ENCODE peak calls at places on chromosomes 13 and 19, in ten cellular contexts. H is dorsolateral prefrontal cortex; X is DND-41; G is uterus; Z is left ventricle myocardium inferior; D is breast epithelium; O is pancreas; L is mammary epithelial cell; C is tibial nerve; V is CD8-positive, alpha-beta T cell. M is an unnamed sample.
A peak's percentile ranks its signal among the peaks of the same experiment; 100 is the strongest.

GRCh38 chr13:44396295-44396962 is 22.8 kb downstream of the SERP2 start:
- DNase-seq in L (no peak), X (no peak), O (no peak), G (no peak), D (no peak), C (no peak), H (no peak), Z (no peak), V (no peak), M (no peak)

GRCh38 chr13:45331123-45331619 is 9.8 kb downstream of the TPT1 start:
- DNase-seq in X (no peak), H (no peak), C (no peak), O (no peak), V (no peak), L (peak; percentile 22), D (no peak), Z (no peak), G (no peak), M (no peak)

GRCh38 chr19:47819841-47820244 is 1.9 kb upstream of the CRX start:
- DNase-seq in G (no peak), X (no peak), L (no peak), O (no peak), Z (no peak), V (no peak), C (no peak), H (no peak), D (no peak), M (no peak)

GRCh38 chr19:54186351-54186750 is 3.0 kb downstream of the MBOAT7 start:
- DNase-seq in D (no peak), Z (no peak), H (no peak), V (no peak), X (no peak), L (no peak), G (no peak), C (no peak), O (no peak), M (no peak)

GRCh38 chr19:29293736-29294342 is 80.9 kb upstream of the UQCRFS1 start:
- DNase-seq in H (no peak), G (no peak), X (no peak), V (no peak), D (no peak), L (no peak), C (no peak), Z (no peak), O (no peak), M (no peak)

GRCh38 chr13:113398963-113399754 is 35.2 kb upstream of the GRTP1 start:
- DNase-seq in D (no peak), H (peak; percentile 52), Z (no peak), C (peak; percentile 12), L (no peak), X (no peak), V (no peak), G (no peak), O (no peak), M (peak; percentile 36)

GRCh38 chr13:94917814-94918213 is 205.5 kb upstream of the SOX21 start:
- DNase-seq in L (no peak), X (no peak), H (no peak), C (no peak), O (no peak), D (no peak), Z (no peak), G (no peak), V (no peak), M (no peak)

GRCh38 chr19:17385878-17386611 is 8.0 kb downstream of the CCDC194 start:
- DNase-seq in O (peak; percentile 49), D (peak; percentile 59), Z (peak; percentile 56), C (peak; percentile 33), L (no peak), V (peak; percentile 65), G (peak; percentile 50), H (peak; percentile 58), X (peak; percentile 75), M (peak; percentile 55)

GRCh38 chr19:15378529-15379082 is 981 bp downstream of the AKAP8 start:
- DNase-seq in O (peak; percentile 52), H (peak; percentile 54), L (peak; percentile 52), Z (peak; percentile 45), X (peak; percentile 66), V (peak; percentile 47), C (no peak), D (no peak), G (no peak), M (peak; percentile 41)

GRCh38 chr13:99029576-99029975 is 51.7 kb upstream of the DOCK9 start:
- DNase-seq in Z (no peak), C (no peak), X (no peak), G (no peak), L (no peak), H (no peak), D (no peak), V (no peak), O (no peak), M (no peak)

GRCh38 chr19:7716762-7717161 is 14.8 kb upstream of the FCER2 start:
- DNase-seq in H (no peak), C (no peak), G (no peak), L (no peak), X (no peak), V (no peak), D (no peak), Z (no peak), O (no peak), M (no peak)

GRCh38 chr19:34253711-34254551 is 423 bp upstream of the GARRE1 start:
- DNase-seq in L (no peak), O (peak; percentile 86), H (peak; percentile 91), C (no peak), V (no peak), G (peak; percentile 83), X (peak; percentile 83), Z (peak; percentile 88), D (peak; percentile 77), M (no peak)

GRCh38 chr13:39035799-39036198 is 2.1 kb downstream of the PROSER1 start:
- DNase-seq in C (no peak), Z (no peak), V (no peak), L (no peak), G (no peak), D (no peak), X (no peak), H (no peak), O (no peak), M (no peak)

DNA sequence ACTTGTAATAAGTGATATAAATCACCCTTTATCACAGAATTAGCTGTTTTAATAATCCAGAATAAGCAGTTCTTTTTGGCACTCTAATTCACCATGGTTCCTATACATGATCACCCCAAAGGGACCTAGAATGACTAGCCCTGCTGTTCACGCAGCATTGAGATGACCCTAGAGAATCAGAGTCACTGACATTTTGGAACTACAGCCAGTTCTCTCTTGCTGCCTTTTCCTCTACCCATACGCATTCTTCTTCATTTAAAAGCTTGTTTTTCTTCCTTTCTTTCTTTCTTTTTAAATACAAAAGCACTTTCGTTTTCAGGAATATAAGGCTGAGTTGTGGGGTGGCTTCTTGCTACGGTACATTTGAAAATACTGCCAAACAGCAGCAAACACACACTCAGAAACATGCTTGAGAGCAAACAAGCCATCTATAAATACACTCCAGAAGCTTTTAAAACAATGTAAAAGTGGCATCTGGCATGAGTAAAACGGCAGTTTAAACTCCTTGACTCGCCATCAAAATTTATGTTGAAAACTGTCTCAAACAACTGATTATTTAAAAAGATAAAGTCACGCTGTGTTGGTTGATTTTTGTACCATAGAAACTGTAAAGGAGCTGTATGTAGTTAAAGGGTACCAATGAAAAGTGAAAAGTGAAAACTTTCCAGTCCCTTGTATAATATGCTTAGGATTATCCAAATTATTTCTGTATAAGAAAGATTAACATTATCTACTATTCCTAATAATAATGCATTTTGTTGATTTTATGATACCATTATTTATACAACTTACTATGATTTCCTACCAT is 95.6 kb downstream of the PCDH9 start:
- DNase-seq in C (no peak), V (no peak), D (no peak), G (no peak), O (no peak), Z (no peak), X (peak; percentile 7), H (no peak), L (no peak), M (no peak)
- H3K27ac ChIP-seq in C (peak overlapping the region; percentile 48), V (no peak overlapping the region), D (no peak overlapping the region), G (no peak overlapping the region), O (no peak overlapping the region), Z (peak overlapping the region; percentile 73), X (peak overlapping the region; percentile 61), H (peak overlapping the region; percentile 85), L (no peak overlapping the region), M (no peak overlapping the region)

GRCh38 chr19:28239270-28239669 is 973.7 kb downstream of the UQCRFS1 start:
- DNase-seq in C (no peak), O (no peak), X (peak; percentile 12), Z (no peak), D (no peak), H (no peak), G (no peak), L (no peak), V (no peak), M (no peak)
- TF ChIP-seq CTCF in C (no peak), O (no peak), X (peak; percentile 66), Z (no peak), D (no peak), H (no peak), G (no peak), L (peak; percentile 8), V (no peak), M (no peak)

GRCh38 chr13:29901714-29902631 is 51.6 kb upstream of the UBL3 start:
- DNase-seq in D (no peak), L (peak; percentile 92), H (no peak), G (peak; percentile 32), X (peak; percentile 47), O (no peak), Z (peak; percentile 16), V (peak; percentile 18), C (no peak), M (peak; percentile 63)
- H3K4me3 ChIP-seq in D (peak overlapping the region; percentile 11), L (no peak overlapping the region), H (no peak overlapping the region), G (no peak overlapping the region), X (no peak overlapping the region), O (no peak overlapping the region), Z (no peak overlapping the region), V (peak overlapping the region; percentile 31), C (no peak overlapping the region), M (peak overlapping the region; percentile 8)

GRCh38 chr13:110110783-110111182 is 196.2 kb downstream of the COL4A1 start:
- DNase-seq in X (no peak), G (no peak), O (no peak), H (no peak), Z (no peak), D (no peak), C (no peak), L (no peak), V (no peak), M (no peak)

GRCh38 chr13:110109910-110110309 is 197.0 kb downstream of the COL4A1 start:
- DNase-seq in L (peak; percentile 81), O (no peak), Z (peak; percentile 80), D (no peak), C (no peak), V (no peak), X (no peak), H (peak; percentile 70), G (peak; percentile 77), M (peak; percentile 29)

GRCh38 chr13:110108348-110109139 is 198.4 kb downstream of the COL4A1 start:
- DNase-seq in O (peak; percentile 83), H (peak; percentile 86), L (peak; percentile 78), V (no peak), Z (peak; percentile 80), X (peak; percentile 76), G (peak; percentile 78), C (peak; percentile 59), D (peak; percentile 77), M (peak; percentile 86)

GRCh38 chr13:110107568-110108347 is 199.2 kb downstream of the COL4A1 start:
- DNase-seq in C (no peak), G (no peak), D (no peak), Z (no peak), V (no peak), L (no peak), H (no peak), O (no peak), X (peak; percentile 26), M (no peak)

GRCh38 chr13:110109140-110109783 is 197.7 kb downstream of the COL4A1 start:
- DNase-seq in Z (no peak), D (no peak), L (no peak), V (no peak), H (no peak), O (no peak), C (no peak), G (no peak), X (peak; percentile 74), M (peak; percentile 73)
- H3K27ac ChIP-seq in Z (peak overlapping the region; percentile 82), D (peak overlapping the region; percentile 38), L (peak overlapping the region; percentile 2), V (no peak overlapping the region), H (peak overlapping the region; percentile 51), O (no peak overlapping the region), C (peak overlapping the region; percentile 52), G (peak overlapping the region; percentile 61), X (peak overlapping the region; percentile 87), M (peak overlapping the region; percentile 8)

M was measured in PC-9.